ENCODE peak calls at places on chromosomes 12 and 14, in ten cellular contexts. D is ovary, M is spleen, R is stomach, V is transverse colon, X is Peyer's patch, I is heart left ventricle, Q is body of pancreas, T is K562, H is tibial nerve. Z is an unnamed sample. For H3K4me1, the result is how much of the 10 kb centered on the place peaks cover.

GRCh38 chr14:45678163-45678562 is 425.2 kb upstream of the MIS18BP1 start:
- DNase-seq in D (no peak), M (no peak), R (no peak), V (no peak), X (no peak), I (no peak), Q (no peak), T (no peak), H (no peak), Z (no peak)

GRCh38 chr14:79890527-79890926 is 320.8 kb downstream of the DIO2 start:
- DNase-seq in D (no peak), M (no peak), R (no peak), V (no peak), X (no peak), I (no peak), Q (no peak), T (no peak), H (no peak), Z (no peak)

GRCh38 chr14:49858383-49858782 is 5.8 kb upstream of the NEMF start:
- DNase-seq in D (no peak), M (no peak), R (no peak), V (no peak), X (no peak), I (no peak), Q (no peak), T (peak), H (no peak), Z (no peak)

GRCh38 chr14:32565256-32565655 is 236.2 kb downstream of the AKAP6 start:
- DNase-seq in D (no peak), M (no peak), R (no peak), V (no peak), X (no peak), I (no peak), Q (no peak), T (no peak), H (no peak), Z (no peak)

GRCh38 chr12:102496571-102496970 is 16.2 kb upstream of the IGF1 start:
- DNase-seq in D (no peak), M (no peak), R (no peak), V (no peak), X (no peak), I (no peak), Q (no peak), T (no peak), H (no peak), Z (no peak)

GRCh38 chr14:63418020-63418419 is 99.3 kb upstream of the GPHB5 start:
- DNase-seq in D (no peak), M (no peak), R (no peak), V (no peak), X (no peak), I (no peak), Q (no peak), T (no peak), H (no peak), Z (no peak)

GRCh38 chr12:125280482-125281377 is 215.5 kb downstream of the AACS start:
- DNase-seq in D (no peak), M (no peak), R (no peak), V (no peak), X (no peak), I (no peak), Q (no peak), T (peak), H (no peak), Z (no peak)

GRCh38 chr14:65164068-65164824 is 61.9 kb upstream of the MAX start:
- DNase-seq in D (no peak), M (no peak), R (no peak), V (no peak), X (no peak), I (no peak), Q (peak), T (peak), H (peak), Z (no peak)

GRCh38 chr12:52307836-52308806 is 13.1 kb downstream of the KRT83 start:
- DNase-seq in D (no peak), M (peak), R (peak), V (peak), X (no peak), I (no peak), Q (peak), T (no peak), H (no peak), Z (no peak)

GRCh38 chr14:60807971-60808370 is 73.4 kb downstream of the MNAT1 start:
- DNase-seq in D (no peak), M (no peak), R (no peak), V (no peak), X (no peak), I (no peak), Q (no peak), T (no peak), H (no peak), Z (no peak)

GRCh38 chr12:130947028-130947427 is 6.7 kb upstream of the ADGRD1 start:
- DNase-seq in D (peak), M (no peak), R (no peak), V (no peak), X (no peak), I (no peak), Q (no peak), T (no peak), H (no peak), Z (no peak)

GRCh38 chr12:104507672-104508071 is 50.9 kb downstream of the CHST11 start:
- DNase-seq in D (no peak), M (no peak), R (no peak), V (no peak), X (no peak), I (no peak), Q (no peak), T (peak), H (no peak), Z (no peak)

GRCh38 chr14:21382886-21383847 is 652 bp downstream of the SUPT16H start:
- DNase-seq in D (peak), M (peak), R (peak), V (peak), X (peak), I (no peak), Q (peak), T (peak), H (peak), Z (peak)

GRCh38 chr12:13167226-13167625 is 29.3 kb upstream of the EMP1 start:
- DNase-seq in D (no peak), M (no peak), R (no peak), V (no peak), X (no peak), I (no peak), Q (no peak), T (no peak), H (no peak), Z (no peak)

GRCh38 chr12:65879878-65880277 is 55.6 kb downstream of the HMGA2 start:
- DNase-seq in D (no peak), M (no peak), R (no peak), V (no peak), X (no peak), I (no peak), Q (no peak), T (no peak), H (no peak), Z (no peak)

GRCh38 chr12:95462081-95462480 is 11.9 kb upstream of the METAP2 start:
- DNase-seq in D (no peak), M (no peak), R (no peak), V (no peak), X (no peak), I (no peak), Q (no peak), T (no peak), H (no peak), Z (peak)

GRCh38 chr14:74084277-74085046 is at the start of the genes ALDH6A1 and LIN52:
- DNase-seq in D (peak), M (peak), R (peak), V (peak), X (peak), I (peak), Q (peak), T (peak), H (peak), Z (peak)

GRCh38 chr12:63083046-63083445 is 68.0 kb downstream of the AVPR1A start:
- DNase-seq in D (no peak), M (no peak), R (no peak), V (no peak), X (no peak), I (no peak), Q (no peak), T (no peak), H (no peak), Z (no peak)

GRCh38 chr12:124233041-124233836 is 61.7 kb upstream of the RFLNA start:
- DNase-seq in D (no peak), M (no peak), R (peak), V (no peak), X (no peak), I (no peak), Q (no peak), T (no peak), H (no peak), Z (no peak)

GRCh38 chr12:117533687-117534086 is 172.3 kb upstream of the NOS1 start:
- DNase-seq in D (no peak), M (no peak), R (no peak), V (peak), X (no peak), I (no peak), Q (no peak), T (no peak), H (no peak), Z (peak)

GRCh38 chr12:65628061-65628460 is 196.2 kb upstream of the HMGA2 start:
- DNase-seq in D (no peak), M (no peak), R (no peak), V (no peak), X (no peak), I (no peak), Q (no peak), T (no peak), H (no peak), Z (no peak)

GRCh38 chr12:132284071-132284492 is 45.3 kb downstream of the GALNT9 start:
- DNase-seq in D (no peak), M (no peak), R (no peak), V (no peak), X (no peak), I (peak), Q (no peak), T (no peak), H (no peak), Z (no peak)

GRCh38 chr12:48924617-48925217 is 575 bp downstream of the FKBP11 start:
- DNase-seq in D (peak), M (peak), R (peak), V (peak), X (peak), I (peak), Q (peak), T (no peak), H (peak), Z (peak)

GRCh38 chr12:69949324-69949723 is 124.3 kb downstream of the MYRFL start:
- DNase-seq in D (no peak), M (no peak), R (no peak), V (no peak), X (no peak), I (no peak), Q (no peak), T (no peak), H (no peak), Z (no peak)

GRCh38 chr14:105841022-105842009 is 314.9 kb downstream of the TMEM121 start:
- DNase-seq in D (peak), M (no peak), R (no peak), V (no peak), X (no peak), I (no peak), Q (peak), T (no peak), H (no peak), Z (no peak)

GRCh38 chr12:66154776-66155175 is 15.0 kb downstream of the TMBIM4 start:
- DNase-seq in D (no peak), M (no peak), R (no peak), V (no peak), X (no peak), I (no peak), Q (no peak), T (no peak), H (no peak), Z (no peak)

GRCh38 chr12:112456029-112456428 is 37.3 kb downstream of the PTPN11 start:
- DNase-seq in D (no peak), M (no peak), R (no peak), V (no peak), X (no peak), I (no peak), Q (no peak), T (no peak), H (no peak), Z (no peak)

GRCh38 chr14:22432348-22432976 is 156.6 kb downstream of the DAD1 start:
- DNase-seq in D (peak), M (no peak), R (peak), V (peak), X (no peak), I (no peak), Q (peak), T (no peak), H (peak), Z (no peak)

GRCh38 chr12:45986646-45987338 is 3.6 kb downstream of the SCAF11 start:
- DNase-seq in D (no peak), M (no peak), R (no peak), V (no peak), X (peak), I (no peak), Q (no peak), T (no peak), H (no peak), Z (no peak)

GRCh38 chr12:9112076-9112853 is 3.5 kb downstream of the A2M start:
- DNase-seq in D (no peak), M (no peak), R (no peak), V (no peak), X (no peak), I (no peak), Q (no peak), T (no peak), H (no peak), Z (no peak)
- H3K4me1 ChIP-seq in D (under half), M (under half), R (under half), V (under half), X (under half), I (half or more), Q (under half), T (under half), H (under half), Z (under half)

GRCh38 chr14:100239200-100239839 is 376 bp downstream of the YY1 start:
- DNase-seq in D (peak), M (peak), R (no peak), V (peak), X (no peak), I (peak), Q (peak), T (no peak), H (no peak), Z (peak)
- TF ChIP-seq POLR2A in D (no peak), M (no peak), R (no peak), V (no peak), X (no peak), I (no peak), Q (no peak), T (no peak), H (no peak), Z (no peak)

GRCh38 chr14:29913550-29913949 is 14.1 kb downstream of the PRKD1 start:
- DNase-seq in D (no peak), M (no peak), R (no peak), V (no peak), X (no peak), I (no peak), Q (no peak), T (no peak), H (no peak), Z (no peak)
- H3K4me1 ChIP-seq in D (under half), M (under half), R (under half), V (under half), X (under half), I (under half), Q (under half), T (under half), H (under half), Z (under half)

GRCh38 chr12:39574785-39575497 is 44.7 kb downstream of the ABCD2 start:
- DNase-seq in D (no peak), M (no peak), R (no peak), V (no peak), X (no peak), I (no peak), Q (no peak), T (no peak), H (no peak), Z (no peak)
- TF ChIP-seq POLR2A in D (no peak), M (no peak), R (no peak), V (no peak), X (no peak), I (no peak), Q (no peak), T (no peak), H (no peak), Z (no peak)

GRCh38 chr12:109645708-109646107 is 67.9 kb upstream of the FAM222A start:
- DNase-seq in D (no peak), M (peak), R (no peak), V (no peak), X (no peak), I (no peak), Q (no peak), T (no peak), H (no peak), Z (no peak)
- H3K4me1 ChIP-seq in D (under half), M (under half), R (under half), V (under half), X (under half), I (under half), Q (under half), T (under half), H (under half), Z (under half)